ENCODE peak calls at places on chromosomes 11 and 22, in five cellular contexts. O, Y, A, M and B are unnamed samples.

GRCh38 chr11:101770648-101771047 is 144.2 kb upstream of the CEP126 start:
- DNase-seq in A (no peak), O (no peak), Y (no peak), M (no peak), B (no peak)

GRCh38 chr11:35232961-35233360 is 94.0 kb downstream of the CD44 start:
- DNase-seq in Y (no peak), M (no peak), A (no peak), O (no peak), B (no peak)

GRCh38 chr22:22955276-22955798 is 67.7 kb downstream of the IGLL5 start:
- DNase-seq in Y (peak; percentile 59), O (no peak), M (no peak), A (no peak), B (no peak)

GRCh38 chr11:67113231-67113721 is 5.8 kb upstream of the KDM2A start:
- DNase-seq in M (no peak), O (peak; percentile 27), Y (no peak), A (no peak), B (no peak)

GRCh38 chr11:106854429-106854828 is 163.8 kb downstream of the GUCY1A2 start:
- DNase-seq in M (no peak), Y (no peak), A (no peak), O (no peak), B (no peak)

GRCh38 chr22:26981520-26981919 is 324.1 kb downstream of the MIAT start:
- DNase-seq in O (no peak), Y (no peak), A (no peak), M (no peak), B (no peak)

GRCh38 chr22:30305906-30306628 is 16.8 kb upstream of the CASTOR1 start:
- DNase-seq in M (no peak), Y (no peak), O (no peak), A (no peak), B (peak; percentile 30)

GRCh38 chr11:64856382-64857227 is 12.2 kb upstream of the CDC42BPG start:
- DNase-seq in A (no peak), O (no peak), Y (no peak), M (peak; percentile 80), B (peak; percentile 98)

GRCh38 chr11:129702410-129703390 is 112.9 kb upstream of the TMEM45B start:
- DNase-seq in A (no peak), Y (no peak), M (no peak), O (no peak), B (no peak)

GRCh38 chr11:75498556-75499255 is 27.0 kb downstream of the GDPD5 start:
- DNase-seq in O (no peak), Y (no peak), M (no peak), A (no peak), B (peak; percentile 74)

GRCh38 chr11:75500742-75501141 is 25.0 kb downstream of the GDPD5 start:
- DNase-seq in O (no peak), M (no peak), A (no peak), Y (no peak), B (no peak)

GRCh38 chr11:75499423-75500305 is 26.1 kb downstream of the GDPD5 start:
- DNase-seq in O (no peak), A (no peak), Y (peak; percentile 26), M (no peak), B (peak; percentile 97)

GRCh38 chr11:75503531-75504099 is 22.1 kb downstream of the GDPD5 start:
- DNase-seq in O (no peak), M (no peak), A (no peak), Y (no peak), B (no peak)

DNA sequence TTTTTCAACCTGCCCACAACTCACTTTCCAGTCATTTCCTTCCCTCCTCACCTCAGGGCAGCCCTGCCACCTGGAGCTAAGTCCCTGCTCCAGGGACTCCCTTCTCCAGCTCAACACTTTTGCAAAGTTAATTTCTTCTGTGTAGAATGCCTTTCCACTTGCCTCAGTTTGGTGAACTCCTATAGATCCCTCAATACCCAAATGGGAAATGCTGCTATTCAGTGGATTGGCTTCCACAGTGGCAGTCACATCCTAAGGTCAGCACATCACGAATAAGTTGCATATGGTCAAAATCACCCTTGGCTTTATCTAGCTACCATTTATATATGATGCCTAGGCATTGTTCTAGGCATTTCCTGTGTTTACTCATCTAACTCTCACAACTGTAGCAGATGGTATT is 23.6 kb downstream of the GDPD5 start:
- DNase-seq in M (no peak), Y (no peak), O (no peak), A (no peak), B (no peak)
- TF ChIP-seq EZH2 in M (no peak), Y (no peak), O (no peak), A (no peak), B (no peak)

GRCh38 chr11:27698872-27699241 is 1.4 kb downstream of the BDNF start:
- DNase-seq in M (peak; percentile 82), O (peak; percentile 97), Y (peak; percentile 76), A (peak; percentile 95), B (peak; percentile 92)

GRCh38 chr11:27701262-27702105 is 1.2 kb upstream of the BDNF start:
- DNase-seq in M (no peak), A (peak; percentile 55), Y (peak; percentile 17), O (peak; percentile 20), B (peak; percentile 86)

GRCh38 chr11:27699926-27700350 is 317 bp downstream of the BDNF start:
- DNase-seq in M (no peak), O (peak; percentile 47), Y (no peak), A (no peak), B (peak; percentile 44)

GRCh38 chr11:27699242-27699925 is 871 bp downstream of the BDNF start:
- DNase-seq in O (peak; percentile 72), Y (no peak), A (peak; percentile 67), M (no peak), B (peak; percentile 61)

DNA sequence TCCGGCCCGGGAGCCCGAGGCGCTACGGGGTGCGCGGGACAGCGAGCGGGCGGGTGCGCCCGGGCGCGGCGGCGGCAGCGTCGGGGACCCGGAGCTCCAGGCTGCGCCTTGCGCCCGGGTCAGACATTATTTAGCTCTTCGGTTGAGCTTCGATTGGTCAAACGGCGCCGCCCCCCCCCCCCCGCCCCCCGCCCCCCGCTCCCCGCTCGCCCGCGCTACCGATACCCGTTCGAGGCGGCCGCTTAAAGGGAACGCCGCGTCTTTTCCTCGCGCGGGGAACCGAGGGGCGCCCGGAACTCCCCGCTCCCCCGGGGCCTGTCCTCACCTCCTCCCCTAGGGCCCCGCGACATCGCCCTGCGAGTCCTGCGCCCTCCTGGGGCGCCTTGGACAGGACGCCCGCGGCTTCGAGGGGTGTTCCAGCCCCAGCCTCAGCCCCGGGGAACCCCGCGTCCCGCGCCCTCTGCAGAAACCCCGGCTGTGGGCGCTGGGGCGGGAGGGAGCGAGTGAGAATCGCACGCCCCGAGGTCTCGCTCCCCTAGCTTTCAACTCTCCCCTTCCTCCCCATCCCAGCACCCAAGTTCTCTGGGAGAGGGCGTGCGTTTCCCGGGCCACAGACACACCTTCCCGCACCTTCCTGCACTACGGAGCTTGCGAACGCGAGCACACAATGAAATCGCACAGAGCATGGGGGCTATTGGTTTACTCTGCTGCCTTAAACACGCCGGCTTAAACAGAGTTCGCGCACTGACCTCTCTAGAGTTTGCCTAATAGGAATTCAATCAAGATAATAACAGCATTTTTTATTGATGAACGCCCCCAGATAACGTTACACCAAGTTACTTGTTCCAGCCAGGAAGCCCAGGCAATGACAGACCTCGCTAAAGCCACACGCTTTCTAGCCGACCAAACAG is at the start of gene BDNF:
- DNase-seq in A (peak; percentile 72), M (no peak), O (peak; percentile 72), Y (no peak), B (peak; percentile 71)
- TF ChIP-seq EZH2 in A (no peak), M (no peak), O (no peak), Y (no peak), B (no peak)

DNA sequence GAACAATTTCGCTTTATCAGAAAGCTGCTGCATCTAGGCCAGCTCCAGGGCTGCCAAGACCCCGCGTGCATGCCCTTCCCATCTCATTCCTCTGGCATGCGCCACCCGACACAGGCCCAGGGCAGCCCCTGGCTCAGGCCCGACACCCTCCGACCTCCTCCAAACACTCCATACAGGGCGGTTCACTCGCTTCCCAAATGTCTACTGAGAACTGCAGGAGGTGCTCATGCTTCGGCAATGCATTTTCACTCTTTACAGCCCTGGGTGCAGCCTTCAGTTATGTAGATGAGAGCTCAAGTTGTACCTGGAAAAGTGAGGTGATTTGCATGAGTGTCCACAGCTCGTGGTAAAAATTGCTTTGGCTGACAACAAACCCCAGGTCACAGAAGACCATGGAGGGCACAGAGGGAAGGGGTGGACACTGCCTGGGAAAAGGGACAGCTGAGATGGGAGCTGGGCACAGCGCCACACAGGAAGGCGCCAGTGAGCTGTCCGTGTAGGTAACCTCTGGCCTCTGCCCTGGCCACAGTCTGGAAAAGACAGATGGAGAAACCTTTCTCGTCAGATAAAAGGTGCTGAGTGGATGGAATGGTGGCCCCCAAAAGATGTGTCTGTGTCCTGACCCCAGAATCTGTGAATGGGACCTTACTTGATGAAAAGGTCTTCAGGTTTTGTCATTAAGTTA is 1351.9 kb downstream of the BRD1 start:
- DNase-seq in A (no peak), Y (no peak), M (no peak), O (no peak), B (no peak)
- TF ChIP-seq EZH2 in A (no peak), Y (no peak), M (no peak), O (no peak), B (no peak)

DNA sequence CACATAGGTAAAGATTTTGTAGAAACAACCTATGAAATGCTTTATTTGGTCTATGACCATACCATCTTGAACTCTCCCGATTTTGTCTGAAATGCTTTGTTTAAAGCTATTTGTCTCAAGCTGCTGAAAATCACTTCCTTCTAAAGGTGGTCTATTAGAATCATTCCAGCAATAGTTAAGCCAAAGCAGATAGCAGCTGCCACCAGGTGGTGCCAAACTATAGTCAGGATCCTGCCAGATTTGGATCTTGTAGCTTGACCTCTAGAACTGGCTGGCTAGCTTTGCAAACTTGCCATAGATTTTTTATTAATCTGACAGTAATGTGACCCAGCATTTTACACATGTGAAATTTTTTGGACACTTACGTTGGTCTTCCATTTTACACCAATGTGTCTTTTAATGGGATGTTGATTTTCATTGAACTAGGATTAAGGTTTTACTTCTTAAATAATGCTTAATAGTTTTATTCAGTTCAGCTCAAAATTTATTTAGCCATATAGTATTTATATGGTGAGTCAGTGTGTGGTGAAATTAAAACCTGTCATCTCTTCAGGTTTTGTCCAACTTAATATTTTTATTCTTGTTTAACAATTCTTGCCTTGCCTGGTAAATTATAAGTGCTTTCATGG is 19.7 kb downstream of the CTR9 start:
- DNase-seq in O (peak; percentile 78), M (peak; percentile 29), Y (peak; percentile 48), A (peak; percentile 64), B (peak; percentile 74)
- TF ChIP-seq EZH2 in O (no peak), M (no peak), Y (no peak), A (no peak), B (no peak)